ENCODE peak calls at places on chromosomes 3 and 15, in ten cellular contexts. F, E, Z, T, R, W, L, N, I and Q are unnamed samples.

GRCh38 chr15:44698651-44699050 is 12.5 kb downstream of the PATL2 start:
- DNase-seq in R (no peak), I (no peak), E (no peak), W (no peak), T (no peak), N (no peak), F (no peak), L (no peak), Z (no peak), Q (no peak)

GRCh38 chr3:177875786-177876476 is 660.3 kb upstream of the KCNMB2 start:
- DNase-seq in W (no peak), F (no peak), I (peak), Z (no peak), N (no peak), T (peak), L (no peak), E (no peak), R (no peak), Q (peak)

GRCh38 chr3:33004205-33004604 is 52.8 kb downstream of the CCR4 start:
- DNase-seq in Z (no peak), I (no peak), T (no peak), R (no peak), N (no peak), F (no peak), W (no peak), E (no peak), L (no peak), Q (no peak)

GRCh38 chr3:120472121-120472844 is 21.5 kb upstream of the FSTL1 start:
- DNase-seq in W (no peak), R (no peak), E (peak), I (no peak), N (peak), L (no peak), Z (no peak), T (no peak), F (no peak), Q (no peak)

GRCh38 chr3:36380171-36381031 is at the start of gene STAC:
- DNase-seq in I (no peak), W (peak), T (peak), Z (peak), N (no peak), R (no peak), E (peak), L (no peak), F (peak), Q (peak)

GRCh38 chr3:45473841-45474240 is 85.5 kb downstream of the LARS2 start:
- DNase-seq in N (peak), Z (no peak), I (no peak), R (no peak), L (no peak), E (peak), F (no peak), W (no peak), T (no peak), Q (peak)

GRCh38 chr15:76197703-76198455 is 113.4 kb downstream of the ETFA start:
- DNase-seq in R (no peak), Z (no peak), N (no peak), I (no peak), W (peak), L (no peak), T (no peak), E (peak), F (no peak), Q (no peak)

GRCh38 chr15:41241251-41241964 is 10.3 kb downstream of the CHP1 start:
- DNase-seq in T (peak), N (no peak), E (no peak), L (no peak), Z (no peak), W (no peak), R (no peak), I (no peak), F (no peak), Q (no peak)

GRCh38 chr15:31511707-31512310 is 185.2 kb downstream of the KLF13 start:
- DNase-seq in W (no peak), E (no peak), R (no peak), I (no peak), Z (peak), N (no peak), F (no peak), L (peak), T (no peak), Q (no peak)

GRCh38 chr3:33980252-33980651 is 181.8 kb downstream of the PDCD6IP start:
- DNase-seq in E (peak), R (no peak), Z (no peak), L (no peak), T (peak), W (peak), I (peak), F (no peak), N (peak), Q (peak)

GRCh38 chr3:127851899-127852298 is 29.6 kb upstream of the MGLL start:
- DNase-seq in F (no peak), N (no peak), W (peak), T (no peak), Z (no peak), E (no peak), I (no peak), L (no peak), R (no peak), Q (no peak)

GRCh38 chr3:89098964-89099585 is 8.3 kb upstream of the EPHA3 start:
- DNase-seq in N (peak), Z (peak), F (no peak), W (peak), I (peak), T (peak), E (peak), L (peak), R (no peak), Q (peak)

GRCh38 chr15:42986693-42987342 is 66.2 kb upstream of the TTBK2 start:
- DNase-seq in I (no peak), F (no peak), W (no peak), E (no peak), R (no peak), N (no peak), L (no peak), Z (no peak), T (no peak), Q (no peak)

GRCh38 chr3:123749716-123750115 is 134.4 kb downstream of the MYLK start:
- DNase-seq in E (peak), Z (no peak), T (no peak), L (no peak), I (no peak), W (no peak), R (no peak), F (no peak), N (peak), Q (peak)

GRCh38 chr3:122251428-122251827 is 68.0 kb downstream of the CASR start:
- DNase-seq in I (no peak), E (no peak), R (no peak), F (no peak), T (no peak), N (no peak), W (no peak), Z (no peak), L (no peak), Q (no peak)

GRCh38 chr15:34501131-34501530 is 63.5 kb upstream of the GOLGA8A start:
- DNase-seq in F (no peak), W (no peak), Z (no peak), N (no peak), R (no peak), E (peak), L (no peak), T (no peak), I (no peak), Q (no peak)

GRCh38 chr3:58306662-58307286 is 454 bp downstream of the HTD2 start:
- DNase-seq in F (peak), N (peak), Z (peak), E (peak), I (no peak), T (peak), L (peak), W (peak), R (peak), Q (peak)

GRCh38 chr3:169146112-169146665 is 517.3 kb downstream of the MECOM start:
- DNase-seq in R (no peak), I (no peak), Z (peak), N (peak), F (peak), T (peak), L (no peak), W (peak), E (peak), Q (peak)

GRCh38 chr3:7503431-7503830 is 642.5 kb downstream of the GRM7 start:
- DNase-seq in E (no peak), F (no peak), W (no peak), N (no peak), I (no peak), R (no peak), Z (no peak), T (no peak), L (no peak), Q (no peak)

GRCh38 chr3:152254031-152254430 is 14.7 kb upstream of the MBNL1 start:
- DNase-seq in N (no peak), T (no peak), Z (no peak), E (no peak), F (no peak), L (no peak), W (no peak), I (no peak), R (no peak), Q (no peak)

GRCh38 chr3:25594007-25594502 is 70.7 kb downstream of the TOP2B start:
- DNase-seq in I (peak), L (no peak), Z (peak), E (peak), R (no peak), F (no peak), W (peak), N (peak), T (peak), Q (peak)

GRCh38 chr3:85360742-85361387 is 402.1 kb downstream of the CADM2 start:
- DNase-seq in R (no peak), L (no peak), E (peak), Z (no peak), F (no peak), I (no peak), T (peak), N (peak), W (peak), Q (peak)

GRCh38 chr15:91926871-91927270 is 73.4 kb downstream of the SLCO3A1 start:
- DNase-seq in Z (no peak), I (no peak), T (no peak), F (no peak), N (no peak), E (peak), L (no peak), R (no peak), W (no peak), Q (no peak)
- H3K4me3 ChIP-seq in Z (no peak), I (no peak), T (no peak), F (no peak), N (no peak), E (no peak), L (no peak), R (no peak), W (no peak), Q (no peak)

GRCh38 chr3:112302881-112303761 is 9.1 kb upstream of the SLC9C1 start:
- DNase-seq in R (no peak), L (no peak), T (peak), Z (peak), W (peak), E (peak), I (no peak), F (no peak), N (no peak), Q (no peak)

GRCh38 chr3:112306825-112307224 is 12.8 kb upstream of the SLC9C1 start:
- DNase-seq in W (no peak), T (no peak), L (no peak), Z (no peak), N (no peak), I (no peak), R (no peak), E (no peak), F (no peak), Q (no peak)

GRCh38 chr3:112304611-112305010 is 10.6 kb upstream of the SLC9C1 start:
- DNase-seq in T (no peak), L (no peak), N (no peak), I (no peak), Z (peak), E (peak), F (no peak), R (no peak), W (peak), Q (peak)

GRCh38 chr3:112302061-112302830 is 8.2 kb upstream of the SLC9C1 start:
- DNase-seq in N (peak), T (peak), E (no peak), W (peak), Z (no peak), I (no peak), L (no peak), F (no peak), R (no peak), Q (no peak)

GRCh38 chr3:112303811-112304325 is 9.9 kb upstream of the SLC9C1 start:
- DNase-seq in W (peak), I (no peak), E (peak), F (no peak), T (peak), R (no peak), L (peak), N (peak), Z (peak), Q (peak)
- H3K4me3 ChIP-seq in W (peak), I (peak), E (peak), F (peak), T (peak), R (peak), L (peak), N (peak), Z (peak), Q (peak)

DNA sequence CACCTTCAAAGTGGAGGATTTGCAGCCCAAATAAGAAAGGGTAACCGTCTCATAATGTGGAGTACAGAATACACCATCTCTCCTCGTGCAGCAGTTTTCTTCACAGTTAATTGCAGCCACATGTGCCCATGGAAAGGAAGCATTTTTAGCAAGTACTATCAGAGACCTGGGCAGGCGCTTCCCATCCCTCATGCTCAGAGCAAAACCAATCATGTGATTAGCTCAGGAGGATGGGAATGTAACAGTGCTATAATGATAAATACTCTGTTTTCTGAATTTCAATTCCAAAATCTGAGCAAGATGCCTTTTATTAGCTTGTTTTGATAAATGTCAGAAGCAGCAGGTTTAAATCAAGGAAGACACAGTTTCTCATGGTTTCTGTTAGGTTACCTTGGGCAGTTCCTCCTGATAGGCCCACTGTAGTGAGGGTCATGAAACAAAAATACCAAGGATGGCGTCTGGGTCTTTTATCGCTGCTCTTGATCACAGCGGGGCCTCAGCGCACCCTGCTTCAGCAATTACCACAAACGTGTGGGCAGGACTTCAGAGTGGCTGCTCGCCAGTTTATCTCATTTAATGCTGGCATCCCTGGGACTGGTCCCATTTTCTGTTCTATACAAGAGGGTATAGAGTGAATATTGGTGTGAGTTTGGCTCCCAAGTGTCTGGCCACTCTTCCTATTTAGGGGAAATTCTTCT is 92.6 kb upstream of the VGLL4 start:
- DNase-seq in E (no peak), L (no peak), W (no peak), F (no peak), T (no peak), Z (no peak), R (no peak), N (no peak), I (no peak), Q (no peak)
- H3K4me3 ChIP-seq in E (no peak), L (no peak), W (no peak), F (no peak), T (no peak), Z (no peak), R (no peak), N (no peak), I (no peak), Q (no peak)

DNA sequence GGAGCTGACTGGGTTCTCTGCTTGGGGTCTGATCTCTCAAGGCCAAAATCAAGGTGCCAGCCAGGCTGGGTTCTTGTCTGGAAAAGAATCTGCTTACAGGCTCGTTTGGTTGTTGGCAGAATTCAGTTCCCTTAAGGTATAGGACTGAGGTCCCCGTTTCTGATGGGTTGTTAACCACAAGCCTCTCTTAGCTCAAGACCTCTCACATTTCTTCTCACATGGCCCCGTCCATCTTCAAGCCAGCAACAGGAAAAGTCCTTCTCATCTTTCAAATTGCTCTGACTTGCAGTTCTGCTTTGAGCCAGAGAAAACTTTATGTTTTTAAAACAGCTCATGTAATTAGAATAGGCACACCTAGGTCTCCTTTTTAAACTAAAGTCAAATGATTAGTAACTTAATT is 20.4 kb downstream of the UACA start:
- DNase-seq in R (no peak), I (no peak), E (peak), W (no peak), L (no peak), N (no peak), F (no peak), Z (no peak), T (no peak), Q (peak)
- H3K4me3 ChIP-seq in R (no peak), I (no peak), E (peak), W (no peak), L (no peak), N (no peak), F (no peak), Z (no peak), T (no peak), Q (no peak)

DNA sequence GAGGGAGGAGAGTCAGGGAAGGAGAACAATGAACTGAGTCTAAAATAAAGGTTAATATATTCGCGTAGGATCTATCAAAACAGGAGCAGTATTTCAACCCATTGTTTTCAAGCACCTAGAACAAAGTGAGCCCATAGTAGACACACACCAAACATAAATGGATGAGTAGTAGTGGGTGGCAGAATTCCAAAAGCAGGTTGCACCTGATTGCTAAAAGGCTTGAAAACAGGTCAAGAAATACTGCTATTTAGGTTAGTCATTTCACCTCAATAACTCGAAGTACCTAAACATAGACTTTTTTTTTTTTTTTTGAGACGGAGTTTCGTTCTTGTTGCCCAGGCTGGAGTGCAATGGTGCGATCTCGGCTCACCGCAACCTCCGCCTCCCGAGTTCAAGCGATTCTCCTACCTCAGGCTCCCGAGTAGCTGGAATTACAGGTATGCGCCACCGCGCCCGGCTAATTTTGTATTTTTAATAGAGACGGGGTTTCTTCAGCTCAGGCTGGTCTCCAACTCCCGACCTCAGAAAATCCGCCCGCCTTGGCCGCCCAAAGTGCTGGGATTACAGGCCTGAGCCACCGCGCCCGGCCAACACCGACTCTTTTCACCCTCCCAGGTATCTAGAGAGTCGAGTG is 855 bp upstream of the ABHD5 start:
- DNase-seq in Z (no peak), L (no peak), N (no peak), R (no peak), F (peak), W (no peak), I (no peak), E (no peak), T (no peak), Q (no peak)
- H3K4me3 ChIP-seq in Z (peak), L (peak), N (peak), R (peak), F (peak), W (peak), I (peak), E (peak), T (peak), Q (peak)

GRCh38 chr3:66149269-66149668 is 71.5 kb upstream of the SLC25A26 start:
- DNase-seq in F (no peak), L (no peak), I (no peak), W (no peak), E (peak), N (no peak), Z (no peak), R (no peak), T (no peak), Q (no peak)

GRCh38 chr3:66152336-66152735 is 68.5 kb upstream of the SLC25A26 start:
- DNase-seq in L (no peak), F (no peak), E (no peak), W (no peak), R (no peak), I (no peak), T (no peak), Z (no peak), N (no peak), Q (no peak)

GRCh38 chr3:66153961-66154923 is 66.6 kb upstream of the SLC25A26 start:
- DNase-seq in R (no peak), Z (no peak), W (peak), N (peak), I (no peak), E (peak), F (no peak), L (no peak), T (no peak), Q (peak)

GRCh38 chr3:66150977-66151376 is 69.8 kb upstream of the SLC25A26 start:
- DNase-seq in Z (no peak), F (no peak), T (no peak), N (no peak), I (no peak), R (no peak), W (no peak), L (no peak), E (no peak), Q (no peak)

DNA sequence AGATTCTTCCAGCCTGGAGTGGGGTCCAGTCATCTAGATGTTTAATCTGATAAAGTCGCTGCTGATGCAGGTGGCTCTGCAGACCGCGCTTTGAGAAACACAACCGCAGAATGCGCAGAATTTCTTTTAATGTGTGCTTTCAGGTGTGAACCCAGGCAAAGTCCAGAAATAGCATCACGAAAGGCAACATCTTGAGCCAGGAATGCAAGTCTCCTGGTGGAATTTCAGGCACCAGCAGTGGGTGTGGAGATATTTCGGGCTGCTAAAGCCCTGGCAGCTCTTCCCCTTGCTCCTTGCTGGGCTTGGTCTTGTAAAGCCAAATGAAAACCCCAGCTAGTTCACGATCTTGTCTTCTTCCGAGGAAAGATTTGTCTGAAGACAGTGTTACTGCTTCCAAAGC is 67.3 kb upstream of the SLC25A26 start:
- DNase-seq in I (no peak), R (no peak), Z (no peak), T (no peak), L (no peak), W (no peak), F (no peak), E (peak), N (no peak), Q (no peak)
- H3K4me3 ChIP-seq in I (peak), R (no peak), Z (no peak), T (no peak), L (no peak), W (no peak), F (no peak), E (peak), N (no peak), Q (peak)

DNA sequence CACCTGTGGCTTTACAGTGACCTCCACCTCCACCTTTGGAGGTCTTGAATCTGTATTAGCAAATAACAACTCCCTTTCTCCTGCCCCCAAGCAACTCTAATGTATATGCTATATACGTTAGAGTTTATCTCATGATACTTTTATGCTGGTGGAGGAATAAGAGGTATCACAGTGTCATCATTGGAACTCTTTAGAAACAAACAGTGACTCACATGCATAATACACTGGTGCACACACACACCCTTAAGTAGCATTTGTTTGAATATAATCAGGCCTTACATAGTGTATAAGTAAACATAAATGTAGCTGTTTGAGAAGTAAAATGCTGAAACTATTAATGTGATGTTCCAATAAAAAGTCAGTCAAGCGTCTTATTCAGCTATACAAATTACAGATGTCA is 280.2 kb upstream of the C2CD4B start:
- DNase-seq in R (no peak), I (no peak), L (no peak), E (peak), W (no peak), Z (no peak), F (no peak), T (no peak), N (no peak), Q (peak)
- H3K4me3 ChIP-seq in R (no peak), I (no peak), L (no peak), E (no peak), W (no peak), Z (no peak), F (no peak), T (no peak), N (no peak), Q (no peak)